ENCODE peak calls at places on chromosomes 2 and 18, in six cellular contexts. Z, B, K, F, V and H are unnamed samples.

GRCh38 chr2:182018218-182018617 is 32.6 kb downstream of the PPP1R1C start:
- DNase-seq in Z (peak), B (no peak), K (no peak), F (no peak), V (no peak), H (no peak)

GRCh38 chr2:39202639-39203369 is 41.0 kb downstream of the CDKL4 start:
- DNase-seq in Z (no peak), B (no peak), K (no peak), F (no peak), V (no peak), H (no peak)

GRCh38 chr2:17851731-17852585 is 26.5 kb upstream of the KCNS3 start:
- DNase-seq in Z (peak), B (no peak), K (peak), F (peak), V (peak), H (peak)

GRCh38 chr18:2572892-2573291 is 1.5 kb downstream of the NDC80 start:
- DNase-seq in Z (peak), B (no peak), K (no peak), F (no peak), V (no peak), H (no peak)

GRCh38 chr2:57460875-57461274 is 585.7 kb upstream of the VRK2 start:
- DNase-seq in Z (no peak), B (no peak), K (no peak), F (no peak), V (no peak), H (no peak)

GRCh38 chr18:61189376-61189775 is 143.9 kb upstream of the CDH20 start:
- DNase-seq in Z (no peak), B (no peak), K (no peak), F (no peak), V (no peak), H (no peak)

GRCh38 chr2:20094142-20094792 is 42.8 kb upstream of the LAPTM4A start:
- DNase-seq in Z (no peak), B (no peak), K (no peak), F (no peak), V (no peak), H (no peak)

GRCh38 chr2:182819412-182819811 is 47.0 kb downstream of the FRZB start:
- DNase-seq in Z (no peak), B (no peak), K (no peak), F (no peak), V (no peak), H (no peak)

GRCh38 chr2:3305952-3306351 is 71.7 kb downstream of the EIPR1 start:
- DNase-seq in Z (no peak), B (no peak), K (no peak), F (no peak), V (no peak), H (no peak)

GRCh38 chr2:7375901-7376300 is 458.7 kb downstream of the RNF144A start:
- DNase-seq in Z (no peak), B (no peak), K (no peak), F (no peak), V (no peak), H (no peak)

DNA sequence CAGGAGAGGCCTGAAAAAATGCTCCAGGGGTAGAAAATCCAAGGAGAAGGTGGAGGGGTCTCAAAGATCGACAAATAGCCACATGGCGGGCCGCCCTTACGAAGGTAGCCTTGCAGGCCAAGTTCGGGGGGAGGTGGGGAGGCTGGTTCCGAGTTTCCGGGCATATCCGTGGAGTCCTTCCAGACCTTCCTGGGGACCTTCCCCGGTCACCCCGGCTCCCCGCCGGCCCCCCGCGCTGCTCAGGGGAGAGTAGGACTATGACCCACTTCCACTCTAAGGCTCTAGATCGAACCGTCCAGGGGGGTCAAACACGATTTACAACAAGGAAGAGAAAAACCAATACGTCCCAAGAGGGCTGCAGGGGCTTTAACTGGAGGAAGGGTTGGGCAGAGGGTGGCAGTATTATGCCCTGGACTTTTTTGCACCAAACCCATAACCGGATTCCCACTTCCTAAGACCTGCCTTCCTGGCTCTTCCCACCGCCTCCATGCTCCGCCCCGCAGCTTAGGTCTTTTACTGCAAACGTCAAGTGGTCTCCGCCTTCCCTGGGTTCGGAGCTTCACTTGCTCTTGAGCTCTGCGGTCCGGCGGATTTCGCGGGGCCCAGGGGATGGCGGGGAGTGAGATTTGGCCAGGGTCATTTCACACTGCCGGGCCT is 789 bp upstream of the LYPD6 start:
- DNase-seq in Z (peak), B (no peak), K (peak), F (peak), V (peak), H (peak)
- TF ChIP-seq CTCF in Z (peak), B (no peak), K (no peak), F (peak), V (no peak), H (no peak)

GRCh38 chr2:210360412-210360811 is 45.4 kb upstream of the MYL1 start:
- DNase-seq in Z (no peak), B (no peak), K (no peak), F (no peak), V (no peak), H (no peak)
- TF ChIP-seq CTCF in Z (no peak), B (no peak), K (no peak), F (no peak), V (no peak), H (no peak)

GRCh38 chr2:234996467-234997270 is 44.9 kb downstream of the SH3BP4 start:
- DNase-seq in Z (peak), B (no peak), K (no peak), F (no peak), V (peak), H (no peak)
- TF ChIP-seq CTCF in Z (peak), B (no peak), K (no peak), F (no peak), V (no peak), H (no peak)

DNA sequence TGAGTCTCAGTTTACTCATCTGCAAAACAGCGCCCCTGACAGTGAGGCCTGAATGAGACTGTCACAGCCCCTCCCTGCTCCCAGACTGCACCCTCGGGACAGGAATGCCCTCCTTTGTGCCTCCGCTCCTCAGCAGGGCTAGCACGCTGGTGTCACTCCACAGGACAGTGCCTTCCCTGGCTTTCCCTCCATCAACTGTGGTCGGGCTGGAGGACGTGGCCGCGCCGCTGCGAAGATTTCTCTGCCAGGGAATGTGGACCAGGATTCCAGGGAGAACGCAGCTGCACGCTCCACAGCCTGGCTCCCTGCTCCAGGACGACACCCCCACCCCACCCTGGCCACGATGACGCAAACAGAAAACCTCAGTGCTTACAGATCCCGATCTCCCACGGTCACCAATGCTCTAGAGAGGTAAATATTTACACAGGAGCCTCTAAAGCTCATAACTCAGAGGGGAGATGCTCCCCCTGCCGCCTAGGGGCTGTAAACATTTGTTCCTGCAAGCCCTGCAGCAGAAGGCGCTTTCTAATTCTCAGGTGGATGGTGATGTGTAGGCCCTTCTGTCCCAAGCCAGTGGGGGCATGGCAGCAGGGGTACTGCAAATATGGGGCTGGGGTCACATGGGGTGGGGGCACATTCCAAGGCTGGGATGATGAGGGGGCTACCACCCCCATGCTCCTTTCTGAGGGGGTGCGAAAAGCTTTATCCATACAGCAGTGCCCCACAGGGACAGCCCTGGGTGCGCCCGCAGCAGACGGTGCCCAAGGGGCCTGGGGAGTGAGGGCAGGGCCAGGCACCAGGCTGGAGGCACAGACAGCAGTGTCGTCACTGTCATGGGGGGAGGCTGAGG is 12.4 kb downstream of the HS6ST1 start:
- DNase-seq in Z (peak), B (no peak), K (no peak), F (no peak), V (peak), H (peak)
- TF ChIP-seq CTCF in Z (peak), B (no peak), K (peak), F (peak), V (peak), H (no peak)

GRCh38 chr2:238152811-238153688 is 5.7 kb upstream of the ERFE start:
- DNase-seq in Z (peak), B (no peak), K (no peak), F (no peak), V (no peak), H (no peak)
- TF ChIP-seq CTCF in Z (peak), B (no peak), K (no peak), F (peak), V (no peak), H (peak)

GRCh38 chr2:97752342-97753334 is 39.3 kb downstream of the ZAP70 start:
- DNase-seq in Z (no peak), B (no peak), K (no peak), F (no peak), V (no peak), H (no peak)
- TF ChIP-seq CTCF in Z (no peak), B (no peak), K (no peak), F (no peak), V (no peak), H (no peak)

DNA sequence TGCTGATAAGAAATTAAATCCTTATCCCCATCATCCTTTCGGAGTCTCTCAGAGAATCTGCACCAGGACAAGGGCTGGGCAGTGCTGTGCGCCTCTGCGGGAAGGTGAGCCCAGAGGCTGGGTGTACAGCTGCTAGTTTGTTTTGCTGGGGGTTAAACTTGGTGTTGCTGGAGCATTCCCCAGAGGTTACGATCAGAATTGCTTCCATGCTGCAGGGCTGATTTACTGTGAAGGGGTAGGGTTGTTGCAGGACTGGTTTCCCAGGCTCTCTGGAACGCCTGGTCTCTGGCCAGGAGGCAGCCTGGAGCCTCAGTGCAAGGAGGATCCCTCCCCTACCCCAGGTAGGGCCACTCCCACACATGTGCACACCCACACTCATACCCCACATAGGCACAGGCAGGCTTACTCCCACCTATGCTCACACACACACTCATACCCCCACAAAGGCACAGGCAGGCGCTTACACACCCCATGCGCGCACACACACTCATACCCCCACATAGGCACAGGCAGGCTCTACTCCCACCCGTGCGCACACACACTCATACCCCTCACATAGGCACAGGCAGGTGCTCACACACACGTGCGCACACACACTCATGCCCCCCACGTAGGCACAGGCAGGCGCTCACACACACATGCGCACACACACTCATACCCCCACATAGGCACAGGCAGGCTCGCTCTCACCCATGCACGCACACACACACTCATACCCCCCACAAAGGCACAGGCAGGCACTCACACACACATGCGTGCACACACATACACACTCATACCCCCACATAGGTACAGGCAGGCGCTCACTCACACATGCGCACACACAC is 11.3 kb downstream of the CNNM4 start:
- DNase-seq in Z (no peak), B (no peak), K (peak), F (no peak), V (no peak), H (no peak)
- TF ChIP-seq CTCF in Z (no peak), B (no peak), K (peak), F (no peak), V (no peak), H (no peak)

GRCh38 chr18:62716679-62717058 is 1.3 kb downstream of the PHLPP1 start:
- DNase-seq in Z (peak), B (peak), K (peak), F (peak), V (peak), H (peak)
- TF ChIP-seq CTCF in Z (peak), B (no peak), K (peak), F (peak), V (no peak), H (no peak)